ENCODE peak calls at places on chromosomes 11 and 22, in eight cellular contexts. C is activated naive CD4-positive, alpha-beta T cell; K is activated CD8-positive, alpha-beta memory T cell treated with anti-CD3 and anti-CD28 coated beads for 1 hour; N is kidney glomerular epithelial cell; M is left cardiac atrium; W is GOT3; T is mucosa of gallbladder; E is ureter. O is an unnamed sample.

GRCh38 chr22:37443086-37443485 is 15.8 kb upstream of the ELFN2 start:
- DNase-seq in N (no peak), W (no peak), T (no peak), C (no peak), E (no peak), K (no peak), M (no peak), O (no peak)

GRCh38 chr11:37908224-37908558 is 1310.2 kb upstream of the RAG2 start:
- DNase-seq in N (no peak), C (no peak), E (no peak), K (no peak), T (no peak), W (no peak), M (no peak), O (no peak)

GRCh38 chr11:8720868-8721739 is 38.5 kb downstream of the RPL27A start:
- DNase-seq in E (peak), W (no peak), T (peak), M (no peak), K (no peak), C (no peak), N (no peak), O (no peak)

GRCh38 chr11:46471943-46472661 is 80.5 kb upstream of the CHRM4 start:
- DNase-seq in E (no peak), C (no peak), N (no peak), K (no peak), M (no peak), T (no peak), W (no peak), O (no peak)

GRCh38 chr11:67732045-67732787 is 57.8 kb upstream of the ALDH3B2 start:
- DNase-seq in M (no peak), N (no peak), K (peak), C (peak), E (no peak), W (no peak), T (no peak), O (no peak)

GRCh38 chr11:130218501-130218900 is 58.9 kb downstream of the ST14 start:
- DNase-seq in C (no peak), W (no peak), N (no peak), E (no peak), T (peak), M (no peak), K (no peak), O (no peak)

GRCh38 chr11:79304599-79305212 is 136.1 kb downstream of the TENM4 start:
- DNase-seq in N (no peak), T (no peak), K (no peak), C (no peak), E (no peak), M (no peak), W (no peak), O (no peak)

GRCh38 chr11:80103149-80103859 is 662.5 kb upstream of the TENM4 start:
- DNase-seq in M (no peak), C (no peak), T (no peak), K (no peak), E (no peak), W (no peak), N (peak), O (no peak)

GRCh38 chr11:44979536-44980399 is 29.1 kb upstream of the TP53I11 start:
- DNase-seq in N (no peak), M (no peak), K (no peak), T (peak), E (peak), W (no peak), C (no peak), O (no peak)

GRCh38 chr11:67354314-67355022 is 1.1 kb upstream of the POLD4 start:
- DNase-seq in M (peak), N (peak), W (peak), E (peak), T (peak), K (no peak), C (no peak), O (no peak)

GRCh38 chr11:14189874-14190273 is 169.1 kb downstream of the RRAS2 start:
- DNase-seq in W (no peak), E (peak), N (no peak), T (peak), M (peak), C (no peak), K (no peak), O (no peak)

GRCh38 chr22:32623943-32624342 is 149.3 kb downstream of the FBXO7 start:
- DNase-seq in M (peak), T (peak), W (no peak), K (no peak), N (peak), C (no peak), E (peak), O (no peak)

GRCh38 chr22:29629382-29630179 is 26.1 kb downstream of the NF2 start:
- DNase-seq in T (no peak), C (no peak), E (no peak), N (no peak), M (no peak), K (no peak), W (no peak), O (no peak)

GRCh38 chr22:50445071-50445879 is 29.6 kb downstream of the SBF1 start:
- DNase-seq in C (no peak), T (no peak), N (no peak), M (peak), W (no peak), K (peak), E (no peak), O (no peak)

GRCh38 chr22:38901111-38901641 is 29.2 kb upstream of the CBX6 start:
- DNase-seq in K (no peak), M (no peak), N (no peak), T (no peak), C (no peak), E (no peak), W (no peak), O (no peak)